ENCODE peak calls at places on chromosomes 11 and 22, in ten cellular contexts. Z is stimulated activated CD4-positive, alpha-beta T cell treated with anti-CD3 and anti-CD28 coated beads, Interleukin-4, amount 100 ng/mL, for 1 hour; O is lower leg skin; H is HAP-1; X is SJSA1; I is CD8-positive, alpha-beta memory T cell; T is uterus; E is NCI-H1092; S is AG08396; Y is fibroblast of the aortic adventitia. B is an unnamed sample.

GRCh38 chr11:66363805-66364535 is 7.6 kb downstream of the SLC29A2 start:
- DNase-seq in Y (no peak), Z (peak), S (peak), O (no peak), H (no peak), T (no peak), X (no peak), I (peak), E (peak), B (peak)

GRCh38 chr11:14300661-14301304 is 58.2 kb downstream of the RRAS2 start:
- DNase-seq in Y (peak), H (peak), I (peak), S (peak), X (peak), O (no peak), Z (peak), E (peak), T (peak), B (peak)

GRCh38 chr11:134330611-134331564 is 900 bp upstream of the GLB1L2 start:
- DNase-seq in Y (no peak), T (no peak), H (no peak), O (peak), I (no peak), Z (no peak), X (no peak), S (no peak), E (no peak), B (no peak)

GRCh38 chr22:50184004-50184461 is 1.7 kb upstream of the TRABD start:
- DNase-seq in T (peak), Z (no peak), O (peak), H (no peak), E (no peak), X (peak), S (peak), I (no peak), Y (peak), B (peak)

GRCh38 chr22:46675938-46676337 is 55.8 kb downstream of the GRAMD4 start:
- DNase-seq in S (no peak), E (no peak), H (no peak), O (no peak), T (no peak), I (no peak), Z (no peak), X (no peak), Y (no peak), B (no peak)

GRCh38 chr11:70555092-70555491 is 156.8 kb downstream of the CTTN start:
- DNase-seq in S (no peak), I (no peak), Y (no peak), T (no peak), Z (no peak), E (no peak), O (no peak), X (no peak), H (no peak), B (no peak)

GRCh38 chr11:121829159-121829643 is 286.8 kb downstream of the BLID start:
- DNase-seq in H (no peak), I (no peak), Z (no peak), O (peak), T (no peak), E (no peak), X (peak), S (peak), Y (peak), B (no peak)

GRCh38 chr11:75867778-75868374 is 52.9 kb downstream of the UVRAG start:
- DNase-seq in Z (peak), H (peak), O (no peak), S (peak), I (peak), E (peak), Y (peak), T (peak), X (peak), B (peak)

GRCh38 chr11:101470881-101471535 is 112.8 kb downstream of the TRPC6 start:
- DNase-seq in E (no peak), T (no peak), Z (no peak), O (no peak), S (peak), I (no peak), Y (no peak), H (no peak), X (peak), B (no peak)

GRCh38 chr11:14645247-14645912 is 1.8 kb downstream of the PDE3B start:
- DNase-seq in X (peak), T (no peak), H (no peak), Z (no peak), S (peak), O (no peak), Y (peak), I (no peak), E (no peak), B (peak)

B was measured in cerebellar cortex.